ENCODE peak calls at places on chromosomes 6 and 20, in ten cellular contexts. N is NCI-H2171; V is HEK293T; A is ovary; G is adrenal gland; F is transverse colon; R is activated T-cell treated with anti-CD3 and anti-CD28 coated beads for 24 hours; K is NCI-H1694; X is activated T-helper 2 cell treated with anti-CD3 and anti-CD28 coated beads, Interferon-gamma antibody, Interleukin-2, Interleukin-4, amounts not matched to agents 10 μg/mL and 5 μg/mL and 100 μg/mL, durations not matched to agents 14 hours and 24 hours and 36 hours; W is caudate nucleus. Q is an unnamed sample.

GRCh38 chr6:143940011-143940597 is 68.0 kb downstream of the PLAGL1 start:
- DNase-seq in N (peak), V (peak), A (no peak), G (peak), F (peak), R (peak), K (no peak), X (peak), W (no peak), Q (no peak)

GRCh38 chr20:58650181-58650775 is 805 bp upstream of the STX16 start:
- DNase-seq in N (no peak), V (no peak), A (peak), G (peak), F (no peak), R (peak), K (no peak), X (peak), W (no peak), Q (no peak)

GRCh38 chr6:159691963-159692287 is 1.1 kb downstream of the SOD2 start:
- DNase-seq in N (no peak), V (peak), A (no peak), G (no peak), F (no peak), R (no peak), K (no peak), X (peak), W (no peak), Q (no peak)

GRCh38 chr6:49151957-49152356 is 311.1 kb downstream of the MMUT start:
- DNase-seq in N (no peak), V (no peak), A (no peak), G (no peak), F (no peak), R (no peak), K (no peak), X (no peak), W (no peak), Q (no peak)

GRCh38 chr6:19333936-19334335 is 503.2 kb upstream of the ID4 start:
- DNase-seq in N (no peak), V (no peak), A (no peak), G (no peak), F (no peak), R (no peak), K (no peak), X (no peak), W (no peak), Q (no peak)

GRCh38 chr20:1308067-1308701 is 20.8 kb downstream of the SDCBP2 start:
- DNase-seq in N (no peak), V (no peak), A (no peak), G (no peak), F (no peak), R (no peak), K (no peak), X (no peak), W (no peak), Q (no peak)

GRCh38 chr6:32692019-32692418 is 25.6 kb upstream of the HLA-DQB1 start:
- DNase-seq in N (no peak), V (peak), A (no peak), G (peak), F (peak), R (peak), K (no peak), X (peak), W (no peak), Q (no peak)

GRCh38 chr6:37793067-37793466 is 26.5 kb upstream of the ZFAND3 start:
- DNase-seq in N (no peak), V (no peak), A (no peak), G (no peak), F (no peak), R (no peak), K (no peak), X (no peak), W (no peak), Q (no peak)

GRCh38 chr6:83430606-83431544 is at the start of gene ME1:
- DNase-seq in N (peak), V (peak), A (peak), G (peak), F (peak), R (peak), K (no peak), X (peak), W (peak), Q (peak)

GRCh38 chr6:2875840-2876207 is 27.3 kb downstream of the SERPINB9 start:
- DNase-seq in N (peak), V (no peak), A (peak), G (peak), F (peak), R (no peak), K (no peak), X (no peak), W (no peak), Q (no peak)

GRCh38 chr6:157908369-157909281 is 73.0 kb upstream of the SYNJ2 start:
- DNase-seq in N (no peak), V (no peak), A (no peak), G (no peak), F (no peak), R (no peak), K (no peak), X (no peak), W (no peak), Q (no peak)

GRCh38 chr6:43964659-43965570 is 162.3 kb downstream of the MRPL14 start:
- DNase-seq in N (no peak), V (no peak), A (no peak), G (no peak), F (no peak), R (no peak), K (no peak), X (no peak), W (no peak), Q (peak)

GRCh38 chr6:81981812-81982211 is 229.3 kb upstream of the TENT5A start:
- DNase-seq in N (no peak), V (no peak), A (no peak), G (no peak), F (no peak), R (no peak), K (no peak), X (no peak), W (no peak), Q (no peak)

GRCh38 chr20:4820833-4821518 is 99.3 kb downstream of the PRND start:
- DNase-seq in N (peak), V (no peak), A (peak), G (no peak), F (no peak), R (no peak), K (peak), X (no peak), W (peak), Q (no peak)

Q was measured in type B pancreatic cell.